ENCODE peak calls at places on chromosomes 16 and 17, in four cellular contexts. S, J, I and N are unnamed samples.

GRCh38 chr16:14350626-14351025 is 279.4 kb downstream of the PARN start:
- DNase-seq in I (no peak), S (no peak), J (no peak), N (no peak)

GRCh38 chr16:88781140-88782077 is 3.6 kb downstream of the PIEZO1 start:
- DNase-seq in I (no peak), J (no peak), S (no peak), N (no peak)

GRCh38 chr16:48539485-48540221 is 70.3 kb downstream of the N4BP1 start:
- DNase-seq in I (peak; percentile 44), J (no peak), S (no peak), N (no peak)

GRCh38 chr16:86928517-86929148 is 350.3 kb downstream of the FOXL1 start:
- DNase-seq in S (no peak), J (no peak), I (no peak), N (no peak)

GRCh38 chr17:41530062-41531048 is 2.2 kb upstream of the KRT19 start:
- DNase-seq in S (peak; percentile 81), J (no peak), I (no peak), N (peak; percentile 61)

GRCh38 chr16:14111713-14112538 is 40.8 kb downstream of the MRTFB start:
- DNase-seq in J (peak; percentile 31), I (no peak), S (no peak), N (no peak)

GRCh38 chr17:57357392-57357784 is 101.1 kb downstream of the MSI2 start:
- DNase-seq in J (no peak), S (no peak), I (no peak), N (no peak)

GRCh38 chr16:87161822-87162676 is 155.1 kb downstream of the C16orf95 start:
- DNase-seq in I (no peak), J (no peak), S (no peak), N (no peak)

GRCh38 chr16:48194828-48195566 is 39.2 kb upstream of the ABCC12 start:
- DNase-seq in S (peak; percentile 61), I (no peak), J (no peak), N (peak; percentile 7)

GRCh38 chr16:78925071-78925714 is 675.3 kb downstream of the MAF start:
- DNase-seq in J (no peak), S (no peak), I (peak; percentile 65), N (no peak)

GRCh38 chr16:47779201-47780016 is 318.3 kb downstream of the PHKB start:
- DNase-seq in I (peak; percentile 44), S (peak; percentile 5), J (no peak), N (no peak)

GRCh38 chr16:66240996-66241395 is 125.5 kb upstream of the CDH5 start:
- DNase-seq in J (no peak), S (no peak), I (no peak), N (no peak)

GRCh38 chr17:71023631-71024030 is 854.3 kb downstream of the KCNJ2 start:
- DNase-seq in J (no peak), S (peak; percentile 20), I (no peak), N (no peak)

GRCh38 chr17:58402047-58402446 is 15.3 kb downstream of the RNF43 start:
- DNase-seq in S (no peak), J (no peak), I (no peak), N (no peak)

GRCh38 chr16:29824589-29825144 is 4.4 kb downstream of the MVP start:
- DNase-seq in J (no peak), I (no peak), S (peak; percentile 86), N (peak; percentile 65)

DNA sequence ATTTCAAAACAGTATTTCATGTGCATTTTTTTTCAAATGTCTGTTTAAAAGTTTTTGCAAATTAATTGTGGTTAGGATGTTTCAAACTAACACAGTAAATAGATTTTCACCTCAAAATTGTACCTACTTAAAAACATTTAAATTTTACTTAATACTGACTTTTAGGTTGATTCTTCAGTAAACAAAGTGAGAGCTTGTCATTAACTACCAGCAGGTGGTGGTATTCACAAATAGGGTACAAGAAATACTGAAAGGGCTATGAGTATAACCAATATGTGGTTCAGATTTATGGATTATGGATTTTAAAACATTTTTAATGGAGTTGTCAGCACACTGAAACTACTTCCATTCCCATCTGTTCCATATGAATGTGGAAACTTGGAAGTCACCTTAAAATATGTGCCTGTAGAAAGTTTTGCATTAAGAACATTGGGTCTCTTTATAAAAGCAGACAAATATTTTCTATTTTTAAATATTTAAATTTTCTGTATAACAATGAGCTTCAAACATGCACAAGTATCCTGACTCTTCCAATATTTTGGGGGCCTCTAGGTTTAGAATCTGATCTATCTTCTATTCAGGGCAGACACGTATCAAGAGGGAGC is 155.5 kb downstream of the SNX11 start:
- DNase-seq in S (peak; percentile 49), I (no peak), J (no peak), N (no peak)
- TF ChIP-seq CTCF in S (peak; percentile 52), I (no peak), J (no peak), N (peak; percentile 54)

GRCh38 chr17:78779848-78780247 is 2.2 kb downstream of the CYTH1 start:
- DNase-seq in I (no peak), S (no peak), J (no peak), N (no peak)
- H3K27ac ChIP-seq in I (no peak overlapping the region), S (no peak overlapping the region), J (peak overlapping the region; percentile 99), N (no peak overlapping the region)

GRCh38 chr17:32854177-32854576 is 22.7 kb downstream of the MYO1D start:
- DNase-seq in J (no peak), S (no peak), I (no peak), N (no peak)

GRCh38 chr17:32855620-32856019 is 21.3 kb downstream of the MYO1D start:
- DNase-seq in I (no peak), S (no peak), J (no peak), N (no peak)

GRCh38 chr17:32849879-32850278 is 27.0 kb downstream of the MYO1D start:
- DNase-seq in S (no peak), I (no peak), J (no peak), N (no peak)

GRCh38 chr17:32852811-32853210 is 24.1 kb downstream of the MYO1D start:
- DNase-seq in S (no peak), J (no peak), I (no peak), N (no peak)

GRCh38 chr17:32854834-32855389 is 22.0 kb downstream of the MYO1D start:
- DNase-seq in J (no peak), S (no peak), I (no peak), N (no peak)
- TF ChIP-seq CTCF in J (no peak), S (no peak), I (no peak), N (no peak)

DNA sequence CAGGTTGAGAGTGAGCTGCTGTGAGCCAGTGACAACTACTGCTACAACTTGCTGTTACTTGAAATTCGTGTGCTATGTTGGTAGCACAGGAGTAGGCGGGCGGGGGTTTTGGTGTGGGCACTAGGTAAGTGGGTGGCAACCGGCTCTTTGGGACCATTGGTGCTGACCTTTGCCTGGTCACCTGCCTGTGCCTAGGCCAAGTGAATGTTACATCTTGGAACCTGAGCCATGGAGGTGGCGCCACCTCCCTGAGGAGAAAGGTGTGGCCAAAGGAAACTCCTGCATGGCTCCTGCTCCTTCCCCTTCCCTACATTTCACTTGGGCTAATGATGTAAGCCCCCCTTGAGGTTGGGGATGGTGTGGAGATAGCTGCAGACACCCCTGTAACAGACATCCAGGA is 25.4 kb upstream of the ARHGAP23 start:
- DNase-seq in I (no peak), S (no peak), J (no peak), N (no peak)
- H3K27ac ChIP-seq in I (no peak overlapping the region), S (no peak overlapping the region), J (no peak overlapping the region), N (no peak overlapping the region)

GRCh38 chr17:52170963-52171572 is 12.6 kb upstream of the CA10 start:
- DNase-seq in J (no peak), S (no peak), I (no peak), N (no peak)
- TF ChIP-seq CTCF in J (no peak), S (no peak), I (peak; percentile 16), N (no peak)

GRCh38 chr17:885971-886571 is 93.5 kb downstream of the NXN start:
- DNase-seq in S (peak; percentile 43), J (peak; percentile 71), I (no peak), N (no peak)
- H3K27ac ChIP-seq in S (no peak overlapping the region), J (no peak overlapping the region), I (no peak overlapping the region), N (no peak overlapping the region)

GRCh38 chr16:51157698-51158097 is 6.6 kb upstream of the SALL1 start:
- DNase-seq in J (no peak), I (peak; percentile 32), S (no peak), N (no peak)

GRCh38 chr16:51154271-51155171 is 3.5 kb upstream of the SALL1 start:
- DNase-seq in J (no peak), I (peak; percentile 82), S (no peak), N (no peak)

GRCh38 chr16:51156836-51157235 is 5.8 kb upstream of the SALL1 start:
- DNase-seq in S (no peak), I (peak; percentile 20), J (no peak), N (no peak)

GRCh38 chr16:51155199-51155607 is 4.1 kb upstream of the SALL1 start:
- DNase-seq in I (no peak), J (no peak), S (no peak), N (no peak)

GRCh38 chr16:51155901-51156810 is 5.1 kb upstream of the SALL1 start:
- DNase-seq in I (peak; percentile 70), S (peak; percentile 40), J (no peak), N (no peak)
- TF ChIP-seq CTCF in I (no peak), S (no peak), J (no peak), N (no peak)

DNA sequence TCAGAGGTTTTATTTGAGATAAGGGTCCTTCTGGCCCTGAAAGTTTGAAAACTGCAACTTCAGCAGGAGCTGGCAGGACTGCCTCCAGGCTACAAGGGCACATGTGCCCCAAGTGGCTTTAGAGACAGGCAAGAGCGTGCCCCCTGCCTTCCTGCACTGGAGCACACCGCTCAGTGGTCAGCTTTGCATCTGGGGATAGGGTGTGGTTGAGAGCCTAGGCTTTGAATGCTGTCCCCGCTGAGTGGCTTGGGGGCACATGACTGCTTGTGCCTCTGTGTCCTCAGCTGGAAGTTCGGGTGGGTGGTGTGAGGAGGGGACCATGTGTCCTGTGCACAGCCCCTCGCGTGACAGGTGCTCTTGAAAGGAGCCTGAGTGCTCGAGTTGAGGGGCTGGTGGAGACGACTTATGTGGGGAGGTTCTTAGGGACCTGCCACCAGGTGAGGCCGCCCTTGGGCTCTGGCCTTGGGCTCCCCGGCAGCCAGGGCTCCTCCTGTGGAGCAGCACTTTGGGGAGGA is 29.8 kb downstream of the MGRN1 start:
- DNase-seq in J (no peak), I (no peak), S (no peak), N (no peak)
- H3K27ac ChIP-seq in J (peak overlapping the region; percentile 61), I (no peak overlapping the region), S (no peak overlapping the region), N (no peak overlapping the region)